ENCODE peak calls at places on chromosomes 1 and 21, in five cellular contexts. Y is sigmoid colon, L is K562, I is ovary, N is GM12878. J is an unnamed sample.

GRCh38 chr1:51924455-51924854 is 45.9 kb upstream of the NRDC start:
- DNase-seq in Y (no peak), N (no peak), L (peak; percentile 14), I (no peak), J (no peak)

GRCh38 chr1:178151831-178152230 is 57.9 kb downstream of the RASAL2 start:
- DNase-seq in N (no peak), Y (no peak), I (no peak), L (no peak), J (no peak)

GRCh38 chr21:39132248-39132647 is 51.0 kb downstream of the PSMG1 start:
- DNase-seq in I (no peak), Y (no peak), N (no peak), L (no peak), J (no peak)

GRCh38 chr1:67687198-67687545 is 2.2 kb downstream of the GADD45A start:
- DNase-seq in N (peak; percentile 26), I (no peak), L (no peak), Y (no peak), J (no peak)

GRCh38 chr1:215523128-215523861 is 43.8 kb upstream of the KCTD3 start:
- DNase-seq in N (no peak), Y (no peak), I (no peak), L (no peak), J (no peak)

GRCh38 chr1:200243042-200243437 is 166.8 kb downstream of the ZNF281 start:
- DNase-seq in N (no peak), Y (no peak), L (no peak), I (no peak), J (no peak)

GRCh38 chr1:246153796-246154212 is 353.3 kb downstream of the SMYD3 start:
- DNase-seq in L (peak; percentile 80), I (no peak), N (no peak), Y (no peak), J (no peak)

GRCh38 chr1:30109853-30110252 is 613.5 kb downstream of the MATN1 start:
- DNase-seq in N (no peak), I (peak; percentile 56), L (no peak), Y (peak; percentile 81), J (no peak)

GRCh38 chr1:24713176-24713575 is 32.1 kb upstream of the CLIC4 start:
- DNase-seq in N (no peak), I (no peak), L (no peak), Y (no peak), J (no peak)

GRCh38 chr1:101463195-101463594 is 226.4 kb downstream of the S1PR1 start:
- DNase-seq in L (no peak), N (no peak), Y (no peak), I (no peak), J (no peak)

GRCh38 chr1:30787856-30788495 is 30.4 kb upstream of the LAPTM5 start:
- DNase-seq in I (peak; percentile 48), Y (no peak), L (no peak), N (no peak), J (no peak)

GRCh38 chr1:209850342-209850979 is 22.7 kb downstream of the UTP25 start:
- DNase-seq in N (no peak), Y (no peak), L (peak; percentile 70), I (no peak), J (no peak)

GRCh38 chr21:34570315-34570714 is 44.6 kb downstream of the RCAN1 start:
- DNase-seq in N (no peak), Y (no peak), I (no peak), L (no peak), J (no peak)
- TF ChIP-seq EP300 in N (no peak), Y (no peak), I (no peak), L (no peak), J (no peak)

DNA sequence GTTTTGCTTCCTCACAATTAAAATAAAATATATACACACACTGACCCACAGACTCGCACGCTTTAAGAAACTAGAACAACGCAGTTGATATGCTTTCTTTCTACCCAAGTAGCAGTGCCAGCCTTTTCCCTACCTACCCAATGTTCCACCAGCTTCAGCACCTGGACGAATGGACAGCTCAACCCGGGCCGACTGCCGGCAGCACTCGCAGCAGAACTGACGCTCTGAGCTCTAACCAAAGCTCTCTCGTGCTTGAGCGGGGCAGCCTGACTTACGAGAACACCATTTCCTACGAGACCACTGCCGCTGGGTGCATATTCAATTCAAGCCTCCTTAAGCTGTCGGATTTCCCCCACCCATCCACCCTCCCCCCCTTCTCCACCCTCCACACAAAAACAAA is 127.4 kb upstream of the DPYD start:
- DNase-seq in Y (peak; percentile 86), L (peak; percentile 14), N (no peak), I (peak; percentile 76), J (peak; percentile 82)
- H3K4me3 ChIP-seq in Y (no peak overlapping the region), L (no peak overlapping the region), N (no peak overlapping the region), I (no peak overlapping the region), J (no peak overlapping the region)

GRCh38 chr1:56374026-56374974 is 205.1 kb downstream of the PLPP3 start:
- DNase-seq in L (no peak), Y (peak; percentile 60), N (no peak), I (no peak), J (peak; percentile 36)
- TF ChIP-seq EP300 in L (no peak), Y (no peak), N (no peak), I (no peak), J (no peak)

GRCh38 chr1:56461158-56462127 is 117.9 kb downstream of the PLPP3 start:
- DNase-seq in N (no peak), L (peak; percentile 9), Y (no peak), I (no peak), J (no peak)
- H3K4me3 ChIP-seq in N (no peak overlapping the region), L (no peak overlapping the region), Y (no peak overlapping the region), I (no peak overlapping the region), J (no peak overlapping the region)

GRCh38 chr21:24658926-24659325 is 948.4 kb downstream of the MRPL39 start:
- DNase-seq in L (no peak), I (no peak), Y (no peak), N (no peak), J (no peak)
- TF ChIP-seq EP300 in L (no peak), I (no peak), Y (no peak), N (no peak), J (no peak)

GRCh38 chr1:160537714-160538665 is 14.9 kb upstream of the SLAMF6 start:
- DNase-seq in I (no peak), L (no peak), Y (no peak), N (no peak), J (no peak)

GRCh38 chr1:160541622-160542302 is 18.7 kb upstream of the SLAMF6 start:
- DNase-seq in Y (no peak), L (peak; percentile 33), N (no peak), I (no peak), J (no peak)

GRCh38 chr1:160538985-160539651 is 16.1 kb upstream of the SLAMF6 start:
- DNase-seq in L (peak; percentile 23), N (no peak), I (no peak), Y (no peak), J (no peak)

GRCh38 chr1:160540859-160541233 is 17.8 kb upstream of the SLAMF6 start:
- DNase-seq in N (no peak), L (no peak), I (no peak), Y (no peak), J (no peak)

DNA sequence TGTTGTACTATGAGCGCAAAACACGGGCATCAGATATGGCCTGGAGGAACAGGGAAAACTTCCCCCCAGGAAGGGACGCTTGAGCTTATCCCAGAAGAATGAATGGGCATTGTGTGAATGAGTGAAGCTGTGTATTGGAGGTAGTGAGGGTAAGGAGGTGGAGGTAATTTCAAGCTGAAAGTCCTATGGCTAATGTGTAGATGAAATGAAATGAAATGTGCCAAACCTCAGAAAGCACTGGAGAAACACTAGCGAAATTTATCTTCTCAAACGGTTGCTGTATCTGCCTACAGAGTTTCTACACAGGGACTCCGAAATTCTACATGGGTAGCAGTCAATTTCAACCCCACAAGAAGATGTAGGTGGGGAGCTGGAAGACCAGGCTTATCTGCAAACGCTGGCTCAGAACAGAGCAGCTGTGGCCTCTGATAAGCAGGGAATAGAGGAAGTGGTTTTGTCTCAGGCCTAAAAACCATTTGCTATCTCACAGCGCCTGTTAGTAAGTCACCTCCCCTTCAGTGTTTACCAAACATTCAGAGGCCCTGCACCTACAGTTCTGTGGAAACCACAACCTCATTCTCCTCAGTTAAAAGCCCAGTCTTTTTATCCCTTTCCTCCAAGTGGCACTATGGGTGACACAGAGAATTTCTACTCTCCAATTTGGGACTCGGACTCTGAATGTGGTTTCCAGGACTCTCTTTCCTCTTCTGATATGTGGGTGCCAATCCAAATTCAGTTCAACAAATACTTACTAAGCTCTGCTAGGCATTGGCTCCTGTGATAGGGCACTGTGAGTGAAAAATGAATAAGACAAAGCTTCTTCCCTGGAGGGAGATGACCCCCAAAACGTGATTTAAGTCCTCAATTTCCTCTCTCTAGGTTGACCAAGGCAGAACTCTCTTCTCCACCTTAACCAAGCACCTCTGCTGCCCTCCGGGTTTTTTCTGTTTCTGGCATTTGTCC is 17.1 kb upstream of the SLAMF6 start:
- DNase-seq in I (no peak), N (peak; percentile 95), L (peak; percentile 99), Y (no peak), J (no peak)
- H3K4me3 ChIP-seq in I (no peak overlapping the region), N (peak overlapping the region; percentile 38), L (no peak overlapping the region), Y (no peak overlapping the region), J (no peak overlapping the region)

GRCh38 chr21:35044770-35045538 is 4.1 kb downstream of the RUNX1 start:
- DNase-seq in L (no peak), I (no peak), Y (no peak), N (no peak), J (no peak)
- TF ChIP-seq EP300 in L (no peak), I (no peak), Y (no peak), N (peak; percentile 44), J (no peak)

GRCh38 chr1:14567903-14568302 is 30.6 kb upstream of the KAZN start:
- DNase-seq in N (no peak), I (no peak), L (no peak), Y (no peak), J (no peak)
- H3K4me3 ChIP-seq in N (no peak overlapping the region), I (no peak overlapping the region), L (no peak overlapping the region), Y (no peak overlapping the region), J (no peak overlapping the region)

GRCh38 chr21:37562920-37563640 is 196.5 kb downstream of the DYRK1A start:
- DNase-seq in I (peak; percentile 48), Y (peak; percentile 71), N (no peak), L (peak; percentile 37), J (peak; percentile 47)

GRCh38 chr21:37563641-37564340 is 197.2 kb downstream of the DYRK1A start:
- DNase-seq in N (peak; percentile 70), L (peak; percentile 98), I (peak; percentile 94), Y (peak; percentile 96), J (peak; percentile 97)

GRCh38 chr21:37564924-37565529 is 198.5 kb downstream of the DYRK1A start:
- DNase-seq in N (no peak), I (no peak), L (peak; percentile 65), Y (no peak), J (no peak)

GRCh38 chr21:37565530-37566223 is 199.1 kb downstream of the DYRK1A start:
- DNase-seq in N (no peak), I (no peak), L (peak; percentile 62), Y (no peak), J (no peak)

DNA sequence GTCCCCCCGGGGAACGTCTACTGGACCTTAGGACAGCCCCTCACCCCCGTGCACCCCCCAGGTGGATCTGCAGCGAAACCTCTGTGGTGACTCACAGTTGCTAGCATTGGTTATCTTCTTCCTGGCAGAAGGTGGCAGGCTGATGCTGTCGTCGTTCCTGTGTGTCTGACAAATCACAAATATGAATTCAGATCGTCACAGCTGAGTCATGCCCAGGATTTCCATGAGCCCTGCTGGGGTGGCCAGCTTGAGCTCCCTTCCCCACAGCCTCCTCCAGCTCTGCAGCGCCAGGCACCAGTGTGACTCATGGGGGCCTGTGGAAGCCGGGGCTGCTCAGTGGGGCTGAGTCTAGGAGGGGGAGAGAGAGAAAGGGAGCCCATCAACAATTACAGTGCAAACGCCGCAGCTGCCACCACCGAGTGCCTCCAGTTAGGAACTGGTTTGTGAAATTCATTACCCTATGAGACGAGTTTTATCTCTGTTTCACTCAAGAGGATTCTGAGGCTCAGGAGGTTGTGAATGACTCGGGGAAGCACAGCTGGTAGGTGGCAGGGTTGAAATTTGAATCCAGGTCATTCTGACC is 197.9 kb downstream of the DYRK1A start:
- DNase-seq in I (peak; percentile 66), Y (peak; percentile 90), L (peak; percentile 93), N (peak; percentile 58), J (peak; percentile 71)
- TF ChIP-seq EP300 in I (no peak), Y (no peak), L (peak; percentile 56), N (no peak), J (no peak)

J was measured in upper lobe of left lung.